ENCODE peak calls at places on chromosomes 16 and 17, in ten cellular contexts. One of them, this sample, is unnamed.

GRCh38 chr17:76051571-76051970 is 20.7 kb downstream of the SRP68 start:
- DNase-seq in heart left ventricle: no peak
- DNase-seq in A549: no peak
- DNase-seq in neural progenitor cell: no peak
- DNase-seq in adrenal gland: no peak
- DNase-seq in foreskin fibroblast: no peak
- DNase-seq in esophagus squamous epithelium: no peak
- DNase-seq in hepatocyte: no peak
- DNase-seq in dorsolateral prefrontal cortex: no peak
- DNase-seq in CD8-positive, alpha-beta T cell: no peak
- DNase-seq in this sample: no peak

GRCh38 chr16:59880626-59881025 is 1146.5 kb upstream of the GOT2 start:
- DNase-seq in heart left ventricle: no peak
- DNase-seq in A549: no peak
- DNase-seq in neural progenitor cell: no peak
- DNase-seq in adrenal gland: no peak
- DNase-seq in foreskin fibroblast: peak
- DNase-seq in esophagus squamous epithelium: no peak
- DNase-seq in hepatocyte: no peak
- DNase-seq in dorsolateral prefrontal cortex: no peak
- DNase-seq in CD8-positive, alpha-beta T cell: no peak
- DNase-seq in this sample: no peak

GRCh38 chr16:24670623-24671454 is 58.6 kb upstream of the TNRC6A start:
- DNase-seq in heart left ventricle: peak
- DNase-seq in A549: peak
- DNase-seq in neural progenitor cell: peak
- DNase-seq in adrenal gland: peak
- DNase-seq in foreskin fibroblast: peak
- DNase-seq in esophagus squamous epithelium: no peak
- DNase-seq in hepatocyte: peak
- DNase-seq in dorsolateral prefrontal cortex: peak
- DNase-seq in CD8-positive, alpha-beta T cell: no peak
- DNase-seq in this sample: peak

GRCh38 chr16:47247691-47248090 is 103.9 kb upstream of the NETO2 start:
- DNase-seq in heart left ventricle: no peak
- DNase-seq in A549: no peak
- DNase-seq in neural progenitor cell: peak
- DNase-seq in adrenal gland: no peak
- DNase-seq in foreskin fibroblast: no peak
- DNase-seq in esophagus squamous epithelium: no peak
- DNase-seq in hepatocyte: no peak
- DNase-seq in dorsolateral prefrontal cortex: no peak
- DNase-seq in CD8-positive, alpha-beta T cell: no peak
- DNase-seq in this sample: no peak

GRCh38 chr17:80220709-80221215 is 535 bp downstream of the SLC26A11 start:
- DNase-seq in heart left ventricle: no peak
- DNase-seq in A549: peak
- DNase-seq in neural progenitor cell: peak
- DNase-seq in adrenal gland: peak
- DNase-seq in foreskin fibroblast: peak
- DNase-seq in esophagus squamous epithelium: no peak
- DNase-seq in hepatocyte: peak
- DNase-seq in dorsolateral prefrontal cortex: no peak
- DNase-seq in CD8-positive, alpha-beta T cell: no peak
- DNase-seq in this sample: no peak

GRCh38 chr17:44911133-44912001 is 3.9 kb downstream of the GFAP start:
- DNase-seq in heart left ventricle: peak
- DNase-seq in A549: peak
- DNase-seq in neural progenitor cell: peak
- DNase-seq in adrenal gland: peak
- DNase-seq in foreskin fibroblast: peak
- DNase-seq in esophagus squamous epithelium: no peak
- DNase-seq in hepatocyte: peak
- DNase-seq in dorsolateral prefrontal cortex: no peak
- DNase-seq in CD8-positive, alpha-beta T cell: peak
- DNase-seq in this sample: peak

GRCh38 chr17:9922012-9922848 is 17.2 kb upstream of the RCVRN start:
- DNase-seq in heart left ventricle: no peak
- DNase-seq in A549: no peak
- DNase-seq in neural progenitor cell: no peak
- DNase-seq in adrenal gland: no peak
- DNase-seq in foreskin fibroblast: no peak
- DNase-seq in esophagus squamous epithelium: no peak
- DNase-seq in hepatocyte: no peak
- DNase-seq in dorsolateral prefrontal cortex: no peak
- DNase-seq in CD8-positive, alpha-beta T cell: no peak
- DNase-seq in this sample: no peak

GRCh38 chr17:61402978-61403845 is 3.6 kb downstream of the TBX2 start:
- DNase-seq in heart left ventricle: no peak
- DNase-seq in A549: no peak
- DNase-seq in neural progenitor cell: peak
- DNase-seq in adrenal gland: no peak
- DNase-seq in foreskin fibroblast: peak
- DNase-seq in esophagus squamous epithelium: no peak
- DNase-seq in hepatocyte: no peak
- DNase-seq in dorsolateral prefrontal cortex: no peak
- DNase-seq in CD8-positive, alpha-beta T cell: no peak
- DNase-seq in this sample: no peak

GRCh38 chr17:80836658-80836965 is 155.0 kb upstream of the CHMP6 start:
- DNase-seq in heart left ventricle: no peak
- DNase-seq in A549: no peak
- DNase-seq in neural progenitor cell: no peak
- DNase-seq in adrenal gland: no peak
- DNase-seq in foreskin fibroblast: no peak
- DNase-seq in esophagus squamous epithelium: no peak
- DNase-seq in hepatocyte: no peak
- DNase-seq in dorsolateral prefrontal cortex: no peak
- DNase-seq in CD8-positive, alpha-beta T cell: no peak
- DNase-seq in this sample: no peak

GRCh38 chr16:70774261-70774660 is 26.7 kb downstream of the VAC14 start:
- DNase-seq in heart left ventricle: no peak
- DNase-seq in A549: no peak
- DNase-seq in neural progenitor cell: no peak
- DNase-seq in adrenal gland: no peak
- DNase-seq in foreskin fibroblast: no peak
- DNase-seq in esophagus squamous epithelium: no peak
- DNase-seq in hepatocyte: no peak
- DNase-seq in dorsolateral prefrontal cortex: no peak
- DNase-seq in CD8-positive, alpha-beta T cell: no peak
- DNase-seq in this sample: no peak

GRCh38 chr16:71846443-71846842 is 667 bp downstream of the ATXN1L start:
- DNase-seq in heart left ventricle: no peak
- DNase-seq in A549: no peak
- DNase-seq in neural progenitor cell: peak
- DNase-seq in adrenal gland: no peak
- DNase-seq in foreskin fibroblast: peak
- DNase-seq in esophagus squamous epithelium: no peak
- DNase-seq in hepatocyte: peak
- DNase-seq in dorsolateral prefrontal cortex: no peak
- DNase-seq in CD8-positive, alpha-beta T cell: peak
- DNase-seq in this sample: no peak

GRCh38 chr17:13513039-13513405 is 88.7 kb downstream of the HS3ST3A1 start:
- DNase-seq in heart left ventricle: peak
- DNase-seq in A549: no peak
- DNase-seq in neural progenitor cell: no peak
- DNase-seq in adrenal gland: no peak
- DNase-seq in foreskin fibroblast: peak
- DNase-seq in esophagus squamous epithelium: no peak
- DNase-seq in hepatocyte: no peak
- DNase-seq in dorsolateral prefrontal cortex: no peak
- DNase-seq in CD8-positive, alpha-beta T cell: no peak
- DNase-seq in this sample: peak

GRCh38 chr16:62383941-62384340 is 347.7 kb upstream of the CDH8 start:
- DNase-seq in heart left ventricle: no peak
- DNase-seq in A549: no peak
- DNase-seq in neural progenitor cell: no peak
- DNase-seq in adrenal gland: no peak
- DNase-seq in foreskin fibroblast: no peak
- DNase-seq in esophagus squamous epithelium: no peak
- DNase-seq in hepatocyte: no peak
- DNase-seq in dorsolateral prefrontal cortex: no peak
- DNase-seq in CD8-positive, alpha-beta T cell: no peak
- DNase-seq in this sample: no peak

GRCh38 chr17:19021622-19022083 is 17.1 kb upstream of the FAM83G start:
- DNase-seq in heart left ventricle: no peak
- DNase-seq in A549: no peak
- DNase-seq in neural progenitor cell: peak
- DNase-seq in adrenal gland: no peak
- DNase-seq in foreskin fibroblast: no peak
- DNase-seq in esophagus squamous epithelium: no peak
- DNase-seq in hepatocyte: no peak
- DNase-seq in dorsolateral prefrontal cortex: no peak
- DNase-seq in CD8-positive, alpha-beta T cell: peak
- DNase-seq in this sample: no peak

GRCh38 chr17:10984163-10984562 is 146.3 kb upstream of the PIRT start:
- DNase-seq in heart left ventricle: no peak
- DNase-seq in A549: no peak
- DNase-seq in neural progenitor cell: no peak
- DNase-seq in adrenal gland: no peak
- DNase-seq in foreskin fibroblast: no peak
- DNase-seq in esophagus squamous epithelium: no peak
- DNase-seq in hepatocyte: no peak
- DNase-seq in dorsolateral prefrontal cortex: no peak
- DNase-seq in CD8-positive, alpha-beta T cell: no peak
- DNase-seq in this sample: no peak

DNA sequence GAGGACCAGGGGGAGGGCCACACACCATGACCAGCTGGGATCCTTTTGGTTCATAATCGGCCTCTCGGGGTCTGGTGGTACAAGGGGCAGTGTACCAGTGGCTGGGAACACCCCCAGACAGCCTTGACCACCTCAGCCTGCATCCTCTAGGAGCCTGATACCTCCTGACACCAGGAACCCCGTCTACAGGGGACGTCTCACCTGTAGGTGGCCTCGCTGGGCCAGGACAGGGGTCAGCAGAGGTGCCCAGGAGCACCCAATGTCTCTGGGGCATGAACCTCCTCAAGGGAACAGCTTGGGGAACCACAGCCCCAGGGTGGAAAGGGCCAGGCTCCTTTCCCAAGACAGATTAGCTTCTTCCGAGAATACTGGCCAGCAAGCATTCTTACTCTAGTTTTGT is 2.5 kb upstream of the METRNL start:
- DNase-seq in heart left ventricle: no peak
- DNase-seq in A549: no peak
- DNase-seq in neural progenitor cell: no peak
- DNase-seq in adrenal gland: no peak
- DNase-seq in foreskin fibroblast: peak
- DNase-seq in esophagus squamous epithelium: no peak
- DNase-seq in hepatocyte: no peak
- DNase-seq in dorsolateral prefrontal cortex: no peak
- DNase-seq in CD8-positive, alpha-beta T cell: no peak
- DNase-seq in this sample: no peak
- TF ChIP-seq CTCF in heart left ventricle: no peak
- TF ChIP-seq CTCF in A549: peak
- TF ChIP-seq CTCF in neural progenitor cell: peak
- TF ChIP-seq CTCF in adrenal gland: peak
- TF ChIP-seq CTCF in foreskin fibroblast: no peak
- TF ChIP-seq CTCF in esophagus squamous epithelium: no peak
- TF ChIP-seq CTCF in hepatocyte: no peak
- TF ChIP-seq CTCF in dorsolateral prefrontal cortex: no peak
- TF ChIP-seq CTCF in CD8-positive, alpha-beta T cell: no peak
- TF ChIP-seq CTCF in this sample: peak

GRCh38 chr17:68954146-68954971 is 833 bp downstream of the ABCA8 start:
- DNase-seq in heart left ventricle: no peak
- DNase-seq in A549: no peak
- DNase-seq in neural progenitor cell: no peak
- DNase-seq in adrenal gland: no peak
- DNase-seq in foreskin fibroblast: peak
- DNase-seq in esophagus squamous epithelium: no peak
- DNase-seq in hepatocyte: no peak
- DNase-seq in dorsolateral prefrontal cortex: no peak
- DNase-seq in CD8-positive, alpha-beta T cell: no peak
- DNase-seq in this sample: peak
- H3K4me3 ChIP-seq in heart left ventricle: peak
- H3K4me3 ChIP-seq in A549: no peak
- H3K4me3 ChIP-seq in neural progenitor cell: no peak
- H3K4me3 ChIP-seq in adrenal gland: peak
- H3K4me3 ChIP-seq in foreskin fibroblast: no peak
- H3K4me3 ChIP-seq in esophagus squamous epithelium: peak
- H3K4me3 ChIP-seq in hepatocyte: no peak
- H3K4me3 ChIP-seq in dorsolateral prefrontal cortex: peak
- H3K4me3 ChIP-seq in CD8-positive, alpha-beta T cell: no peak
- H3K4me3 ChIP-seq in this sample: peak

DNA sequence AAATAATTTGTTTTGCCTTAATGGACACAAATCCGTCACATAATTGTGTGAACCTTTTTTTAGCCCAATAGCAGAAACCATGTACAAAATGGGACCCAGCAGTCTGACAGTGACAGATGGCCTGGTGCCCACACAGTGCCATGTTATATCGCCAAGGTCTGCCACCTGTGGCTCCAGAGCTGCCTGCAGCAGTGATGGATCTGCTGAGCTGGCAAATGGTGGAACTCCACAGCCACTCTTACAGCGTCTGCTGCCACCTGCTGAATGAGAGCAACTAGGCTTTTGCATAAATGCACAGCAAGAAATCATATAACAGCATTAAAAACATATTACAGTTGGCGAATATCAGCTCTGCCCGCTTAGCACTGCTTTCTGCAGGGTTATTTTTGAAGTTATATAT is 59.4 kb downstream of the NUP93 start:
- DNase-seq in heart left ventricle: peak
- DNase-seq in A549: peak
- DNase-seq in neural progenitor cell: no peak
- DNase-seq in adrenal gland: peak
- DNase-seq in foreskin fibroblast: peak
- DNase-seq in esophagus squamous epithelium: no peak
- DNase-seq in hepatocyte: peak
- DNase-seq in dorsolateral prefrontal cortex: peak
- DNase-seq in CD8-positive, alpha-beta T cell: no peak
- DNase-seq in this sample: peak
- TF ChIP-seq CTCF in heart left ventricle: peak
- TF ChIP-seq CTCF in A549: peak
- TF ChIP-seq CTCF in neural progenitor cell: peak
- TF ChIP-seq CTCF in adrenal gland: peak
- TF ChIP-seq CTCF in foreskin fibroblast: peak
- TF ChIP-seq CTCF in esophagus squamous epithelium: peak
- TF ChIP-seq CTCF in hepatocyte: peak
- TF ChIP-seq CTCF in dorsolateral prefrontal cortex: peak
- TF ChIP-seq CTCF in CD8-positive, alpha-beta T cell: peak
- TF ChIP-seq CTCF in this sample: peak

DNA sequence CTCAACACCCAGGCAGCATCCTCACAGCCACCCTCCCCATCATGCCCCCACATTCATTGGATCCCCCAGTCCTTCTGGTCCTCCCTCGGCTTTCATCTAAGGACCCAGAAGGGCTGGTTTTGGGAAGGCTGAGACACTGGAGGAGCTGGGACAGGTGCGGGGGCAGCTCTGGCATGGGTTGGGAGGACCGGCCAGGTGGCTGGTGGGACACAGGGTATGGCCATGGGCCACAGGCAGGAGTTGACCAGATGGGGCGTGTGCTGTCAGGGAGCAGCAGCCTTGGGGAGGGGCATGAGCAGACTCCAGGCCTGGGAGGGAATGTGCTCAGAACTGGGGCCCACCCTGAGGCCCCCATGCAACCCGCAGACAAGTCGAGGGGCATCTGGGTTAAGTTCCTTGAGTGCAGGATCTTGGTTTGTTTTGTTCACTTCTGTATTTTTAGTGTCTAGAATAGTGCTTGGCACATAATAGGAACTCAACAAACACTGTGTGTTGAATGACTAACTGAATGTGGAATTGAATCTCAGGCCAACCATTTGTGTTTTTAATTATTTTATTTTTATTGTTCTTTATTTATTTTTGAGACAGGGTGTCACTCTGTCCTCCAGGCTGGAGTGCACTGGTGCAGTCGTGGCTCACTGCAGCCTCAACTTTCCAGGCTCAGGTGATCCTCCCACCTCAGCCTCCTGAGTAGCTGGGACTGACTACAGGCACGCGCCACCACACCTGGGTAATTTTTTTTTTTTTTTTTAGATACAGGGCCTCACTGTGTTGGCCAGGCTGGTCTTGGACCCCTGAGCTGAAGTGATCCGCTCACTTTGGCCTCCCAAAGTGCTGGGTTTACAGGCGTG is 5.6 kb downstream of the P2RX1 start:
- DNase-seq in heart left ventricle: no peak
- DNase-seq in A549: no peak
- DNase-seq in neural progenitor cell: no peak
- DNase-seq in adrenal gland: no peak
- DNase-seq in foreskin fibroblast: no peak
- DNase-seq in esophagus squamous epithelium: no peak
- DNase-seq in hepatocyte: no peak
- DNase-seq in dorsolateral prefrontal cortex: no peak
- DNase-seq in CD8-positive, alpha-beta T cell: no peak
- DNase-seq in this sample: no peak
- H3K4me3 ChIP-seq in heart left ventricle: no peak
- H3K4me3 ChIP-seq in A549: no peak
- H3K4me3 ChIP-seq in neural progenitor cell: no peak
- H3K4me3 ChIP-seq in adrenal gland: no peak
- H3K4me3 ChIP-seq in foreskin fibroblast: no peak
- H3K4me3 ChIP-seq in esophagus squamous epithelium: no peak
- H3K4me3 ChIP-seq in hepatocyte: no peak
- H3K4me3 ChIP-seq in dorsolateral prefrontal cortex: no peak
- H3K4me3 ChIP-seq in CD8-positive, alpha-beta T cell: no peak
- H3K4me3 ChIP-seq in this sample: no peak

This sample was measured in fibroblast of pulmonary artery.